ENCODE peak calls at places on chromosomes 3 and 15, in four cellular contexts. H is HepG2, N is K562, S is A549. G is an unnamed sample.

GRCh38 chr3:113210608-113211369 is 568 bp upstream of the BOC start:
- DNase-seq in H (no peak), N (no peak), S (no peak), G (no peak)

GRCh38 chr3:174874258-174874657 is 15.1 kb downstream of the NAALADL2 start:
- DNase-seq in H (no peak), N (no peak), S (no peak), G (no peak)

GRCh38 chr15:94185547-94186236 is 45.7 kb upstream of the MCTP2 start:
- DNase-seq in H (no peak), N (no peak), S (no peak), G (no peak)

GRCh38 chr15:47887181-47887580 is 169.9 kb downstream of the SEMA6D start:
- DNase-seq in H (no peak), N (no peak), S (no peak), G (no peak)

GRCh38 chr15:55829826-55830225 is 86.9 kb upstream of the PRTG start:
- DNase-seq in H (no peak), N (no peak), S (no peak), G (no peak)

GRCh38 chr3:195714380-195715011 is 6.3 kb upstream of the MUC20 start:
- DNase-seq in H (no peak), N (peak), S (no peak), G (no peak)

GRCh38 chr3:187992609-187993008 is 161.3 kb upstream of the LPP start:
- DNase-seq in H (peak), N (no peak), S (no peak), G (no peak)

GRCh38 chr3:113185436-113185835 is 25.9 kb upstream of the BOC start:
- DNase-seq in H (no peak), N (no peak), S (no peak), G (no peak)

GRCh38 chr15:32781781-32782180 is 64.0 kb downstream of the GREM1 start:
- DNase-seq in H (no peak), N (no peak), S (no peak), G (no peak)

GRCh38 chr3:124780356-124780755 is 50.1 kb downstream of the UMPS start:
- DNase-seq in H (no peak), N (no peak), S (no peak), G (peak)

GRCh38 chr3:30428251-30428650 is 178.2 kb upstream of the TGFBR2 start:
- DNase-seq in H (no peak), N (no peak), S (no peak), G (peak)

GRCh38 chr3:116254535-116254934 is 190.8 kb downstream of the LSAMP start:
- DNase-seq in H (no peak), N (no peak), S (no peak), G (no peak)

GRCh38 chr3:13379191-13379830 is 40.8 kb downstream of the NUP210 start:
- DNase-seq in H (no peak), N (no peak), S (no peak), G (peak)

GRCh38 chr3:47778746-47779145 is 2.9 kb downstream of the SMARCC1 start:
- DNase-seq in H (no peak), N (no peak), S (no peak), G (no peak)

GRCh38 chr3:94083261-94083660 is 20.4 kb downstream of the NSUN3 start:
- DNase-seq in H (peak), N (no peak), S (no peak), G (no peak)

GRCh38 chr3:148280623-148281242 is 417.0 kb upstream of the AGTR1 start:
- DNase-seq in H (no peak), N (no peak), S (no peak), G (no peak)

GRCh38 chr3:18393906-18394305 is 31.2 kb downstream of the SATB1 start:
- DNase-seq in H (no peak), N (no peak), S (no peak), G (peak)

GRCh38 chr3:59247402-59247841 is 197.6 kb upstream of the CFAP20DC start:
- DNase-seq in H (no peak), N (no peak), S (no peak), G (peak)

GRCh38 chr15:87619161-87619960 is 637.2 kb downstream of the NTRK3 start:
- DNase-seq in H (no peak), N (peak), S (no peak), G (peak)

GRCh38 chr3:100993309-100993708 is at the start of gene ABI3BP:
- DNase-seq in H (no peak), N (no peak), S (peak), G (peak)

GRCh38 chr15:43185161-43186002 is at the start of gene CCNDBP1:
- DNase-seq in H (peak), N (peak), S (peak), G (peak)

GRCh38 chr15:52234596-52235541 is 43.7 kb upstream of the GNB5 start:
- DNase-seq in H (no peak), N (no peak), S (no peak), G (no peak)

GRCh38 chr3:95097493-95097892 is 1034.6 kb downstream of the NSUN3 start:
- DNase-seq in H (no peak), N (no peak), S (no peak), G (no peak)

GRCh38 chr3:111572061-111572460 is 23.1 kb downstream of the ZBED2 start:
- DNase-seq in H (no peak), N (no peak), S (no peak), G (no peak)

GRCh38 chr3:126715432-126715831 is 11.4 kb downstream of the CHCHD6 start:
- DNase-seq in H (no peak), N (no peak), S (no peak), G (no peak)

GRCh38 chr3:145243875-145244274 is 917.1 kb downstream of the PLOD2 start:
- DNase-seq in H (no peak), N (no peak), S (no peak), G (peak)

GRCh38 chr3:72338942-72339749 is 509.1 kb downstream of the SHQ1 start:
- DNase-seq in H (peak), N (peak), S (peak), G (peak)

GRCh38 chr3:177833392-177833791 is 636.1 kb upstream of the TBL1XR1 start:
- DNase-seq in H (no peak), N (no peak), S (no peak), G (no peak)

DNA sequence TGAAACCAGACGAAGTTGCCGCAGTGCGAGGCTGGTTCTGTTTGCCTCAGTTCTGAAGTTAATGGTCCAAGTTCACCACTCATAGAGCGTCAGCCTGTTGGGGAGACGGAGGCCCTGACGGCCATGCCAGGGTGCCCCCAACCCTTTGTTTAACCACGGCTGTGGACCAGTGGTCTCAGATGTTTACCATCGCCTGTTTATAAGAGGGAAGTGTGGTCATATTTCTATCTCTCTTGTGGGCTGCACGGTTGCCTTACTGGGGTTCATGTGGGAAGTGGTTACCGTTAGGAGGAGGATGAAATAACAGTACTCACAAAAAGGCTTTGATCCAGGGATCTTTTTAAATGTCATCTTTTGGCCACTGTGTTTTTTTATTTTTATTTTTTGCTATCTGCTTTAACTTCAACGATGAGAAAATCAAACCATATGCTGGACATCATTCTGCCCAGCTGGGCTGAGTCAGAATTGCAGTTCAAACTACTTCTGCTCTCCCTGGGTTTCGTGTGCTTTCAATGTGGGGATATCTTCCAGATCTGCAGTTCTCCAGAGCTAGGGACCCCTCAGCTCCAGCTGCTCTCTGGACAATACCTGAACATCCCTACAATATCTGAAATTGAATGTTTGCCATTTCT is 17.8 kb downstream of the SMAD3 start:
- DNase-seq in H (no peak), N (no peak), S (no peak), G (peak)
- TF ChIP-seq MAFK in H (no peak), N (no peak), S (no peak), G (no peak)

GRCh38 chr15:75578206-75578947 is 738 bp downstream of the PTPN9 start:
- DNase-seq in H (no peak), N (peak), S (no peak), G (no peak)
- TF ChIP-seq BHLHE40 in H (no peak), N (no peak), S (no peak), G (no peak)

GRCh38 chr3:71130516-71131384 is 452.8 kb downstream of the FOXP1 start:
- DNase-seq in H (peak), N (no peak), S (no peak), G (peak)
- TF ChIP-seq MAFK in H (no peak), N (no peak), S (no peak), G (no peak)

DNA sequence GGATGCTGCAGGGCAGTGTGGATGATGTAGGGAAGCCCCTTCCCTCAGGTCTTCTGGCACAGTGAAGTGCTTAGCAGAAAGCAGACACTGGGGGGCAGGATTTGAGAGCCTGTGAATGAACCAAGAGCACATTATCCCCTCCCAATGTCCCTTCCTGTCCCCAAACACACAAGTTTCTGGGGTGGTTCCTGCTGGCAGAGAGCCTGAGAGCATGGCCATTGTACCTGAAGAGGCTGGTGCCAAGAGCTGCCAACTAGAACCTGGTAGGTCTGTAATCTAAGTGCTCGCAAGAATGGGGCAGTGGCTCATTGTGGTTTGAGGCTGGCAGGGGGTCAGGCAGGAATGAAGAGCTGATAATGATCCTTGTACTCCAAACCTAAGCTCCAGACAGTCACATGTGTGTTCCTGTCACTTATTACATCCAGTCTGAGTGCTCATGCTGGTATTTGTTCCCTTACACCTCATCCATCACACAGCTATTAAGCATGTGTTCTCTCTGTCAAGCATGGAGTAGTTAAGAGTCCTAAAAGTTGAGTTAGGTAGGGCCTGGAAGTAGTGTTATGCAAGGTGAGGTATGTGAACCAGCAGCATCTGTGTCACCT is 6.7 kb upstream of the CCR1 start:
- DNase-seq in H (no peak), N (no peak), S (no peak), G (no peak)
- TF ChIP-seq BHLHE40 in H (no peak), N (no peak), S (no peak), G (no peak)

DNA sequence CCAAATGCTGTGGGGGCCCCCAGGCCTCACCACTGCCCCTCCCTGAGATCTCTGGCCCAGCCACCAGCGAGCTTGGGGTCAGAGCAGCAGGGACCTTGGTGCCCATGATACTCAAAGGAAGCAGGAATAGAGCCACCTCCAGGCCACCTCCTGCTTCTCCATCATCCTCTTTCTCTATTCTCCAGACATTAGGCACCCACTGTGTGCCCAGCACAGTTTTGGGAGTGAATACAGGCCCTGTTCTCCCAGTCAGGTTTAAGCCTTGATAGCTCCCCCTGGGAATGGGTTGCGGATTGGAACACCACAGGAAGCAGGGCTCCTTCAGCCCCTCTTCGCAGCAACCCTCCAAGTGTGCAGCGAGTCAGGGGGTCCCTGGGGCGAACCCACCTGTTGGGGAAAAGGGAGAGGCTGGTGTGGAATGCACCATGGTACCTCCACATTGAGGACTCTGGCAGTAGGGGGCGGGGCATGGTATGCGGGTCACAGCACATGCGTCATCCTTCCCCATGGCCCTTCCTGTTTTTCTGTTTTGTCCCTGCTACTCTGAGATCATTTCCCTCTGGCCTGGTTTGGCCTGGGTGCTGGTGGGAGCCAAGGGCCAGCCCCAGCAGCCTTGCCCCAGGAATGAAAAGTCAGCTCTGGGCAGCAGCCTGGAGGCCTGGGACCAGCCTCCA is 14.2 kb upstream of the SEMA3B start:
- DNase-seq in H (no peak), N (no peak), S (no peak), G (no peak)
- TF ChIP-seq MAFK in H (no peak), N (no peak), S (no peak), G (no peak)

GRCh38 chr15:91183630-91184029 is 83.6 kb downstream of the SV2B start:
- DNase-seq in H (no peak), N (no peak), S (no peak), G (no peak)

GRCh38 chr15:91184441-91184840 is 84.4 kb downstream of the SV2B start:
- DNase-seq in H (no peak), N (no peak), S (no peak), G (no peak)

GRCh38 chr15:91186892-91187644 is 87.0 kb downstream of the SV2B start:
- DNase-seq in H (peak), N (no peak), S (no peak), G (peak)

DNA sequence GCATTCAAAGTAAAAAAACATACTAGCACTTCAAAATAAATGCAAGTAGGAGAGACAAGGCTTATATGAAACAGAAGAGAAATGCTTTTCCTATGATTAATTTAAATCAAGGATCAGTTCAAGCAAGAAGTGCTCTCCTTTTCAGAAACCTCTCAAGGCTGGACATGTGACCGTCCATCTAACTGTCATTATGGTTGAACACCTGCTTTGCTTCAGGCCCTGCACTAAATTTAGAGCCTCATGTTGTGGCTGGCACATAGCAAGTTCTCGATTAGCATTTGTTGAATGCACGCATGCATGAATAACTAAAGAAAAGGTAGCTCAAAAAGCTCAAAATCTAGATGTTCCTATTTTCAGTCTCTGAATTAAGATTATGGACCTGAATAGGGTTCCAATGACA is 82.0 kb downstream of the SV2B start:
- DNase-seq in H (no peak), N (no peak), S (no peak), G (no peak)
- TF ChIP-seq BHLHE40 in H (no peak), N (no peak), S (no peak), G (no peak)

G was measured in IMR-90.